ENCODE peak calls at places on chromosomes 2 and 18, in four cellular contexts. One of them, this sample, is unnamed.

GRCh38 chr2:232350804-232351685 is 27.5 kb upstream of the ALPP start:
- DNase-seq in breast epithelium: peak; percentile 48
- DNase-seq in psoas muscle: no peak
- DNase-seq in right cardiac atrium: no peak
- DNase-seq in this sample: no peak

GRCh38 chr2:217293607-217294006 is 433.7 kb upstream of the TNP1 start:
- DNase-seq in psoas muscle: no peak
- DNase-seq in right cardiac atrium: no peak
- DNase-seq in breast epithelium: no peak
- DNase-seq in this sample: no peak

GRCh38 chr2:85774126-85774978 is 20.6 kb downstream of the ATOH8 start:
- DNase-seq in breast epithelium: no peak
- DNase-seq in right cardiac atrium: peak; percentile 61
- DNase-seq in psoas muscle: no peak
- DNase-seq in this sample: no peak

GRCh38 chr18:27411911-27412310 is 226.8 kb upstream of the CHST9 start:
- DNase-seq in breast epithelium: no peak
- DNase-seq in right cardiac atrium: no peak
- DNase-seq in psoas muscle: no peak
- DNase-seq in this sample: no peak

GRCh38 chr2:30115141-30115980 is 31.4 kb upstream of the YPEL5 start:
- DNase-seq in breast epithelium: peak; percentile 76
- DNase-seq in right cardiac atrium: peak; percentile 86
- DNase-seq in psoas muscle: peak; percentile 78
- DNase-seq in this sample: peak; percentile 68

GRCh38 chr2:96888082-96889011 is 18.5 kb upstream of the SEMA4C start:
- DNase-seq in right cardiac atrium: peak; percentile 83
- DNase-seq in breast epithelium: peak; percentile 84
- DNase-seq in psoas muscle: no peak
- DNase-seq in this sample: peak; percentile 59

GRCh38 chr2:16134436-16135165 is 194.3 kb downstream of the MYCN start:
- DNase-seq in right cardiac atrium: no peak
- DNase-seq in psoas muscle: no peak
- DNase-seq in breast epithelium: no peak
- DNase-seq in this sample: no peak

GRCh38 chr2:113806217-113806913 is 49.9 kb upstream of the SLC35F5 start:
- DNase-seq in breast epithelium: no peak
- DNase-seq in right cardiac atrium: no peak
- DNase-seq in psoas muscle: no peak
- DNase-seq in this sample: no peak

GRCh38 chr2:188808921-188809320 is 165.3 kb upstream of the COL3A1 start:
- DNase-seq in right cardiac atrium: no peak
- DNase-seq in psoas muscle: no peak
- DNase-seq in breast epithelium: no peak
- DNase-seq in this sample: no peak

GRCh38 chr2:55047677-55048299 is 2.5 kb downstream of the RTN4 start:
- DNase-seq in right cardiac atrium: no peak
- DNase-seq in breast epithelium: no peak
- DNase-seq in psoas muscle: no peak
- DNase-seq in this sample: peak; percentile 33

GRCh38 chr2:201344663-201345366 is 12.3 kb downstream of the FLACC1 start:
- DNase-seq in psoas muscle: no peak
- DNase-seq in breast epithelium: no peak
- DNase-seq in right cardiac atrium: no peak
- DNase-seq in this sample: no peak

GRCh38 chr2:234292205-234292954 is 204.5 kb downstream of the ARL4C start:
- DNase-seq in psoas muscle: no peak
- DNase-seq in breast epithelium: no peak
- DNase-seq in right cardiac atrium: no peak
- DNase-seq in this sample: no peak

GRCh38 chr2:67379048-67379447 is 18.1 kb upstream of the ETAA1 start:
- DNase-seq in psoas muscle: no peak
- DNase-seq in breast epithelium: no peak
- DNase-seq in right cardiac atrium: no peak
- DNase-seq in this sample: no peak

GRCh38 chr2:163247151-163247872 is 408.7 kb upstream of the KCNH7 start:
- DNase-seq in right cardiac atrium: no peak
- DNase-seq in breast epithelium: no peak
- DNase-seq in psoas muscle: no peak
- DNase-seq in this sample: no peak

GRCh38 chr2:159136405-159136804 is 150.1 kb downstream of the WDSUB1 start:
- DNase-seq in right cardiac atrium: no peak
- DNase-seq in breast epithelium: no peak
- DNase-seq in psoas muscle: no peak
- DNase-seq in this sample: no peak
- H3K27ac ChIP-seq in right cardiac atrium: peak overlapping the region; percentile 90
- H3K27ac ChIP-seq in breast epithelium: peak overlapping the region; percentile 64
- H3K27ac ChIP-seq in psoas muscle: no peak overlapping the region
- H3K27ac ChIP-seq in this sample: peak overlapping the region; percentile 15

GRCh38 chr2:207085110-207085509 is 80.6 kb downstream of the KLF7 start:
- DNase-seq in psoas muscle: no peak
- DNase-seq in breast epithelium: no peak
- DNase-seq in right cardiac atrium: no peak
- DNase-seq in this sample: no peak
- H3K27me3 ChIP-seq in psoas muscle: no peaks in the 10 kb centered on the region
- H3K27me3 ChIP-seq in breast epithelium: no peaks in the 10 kb centered on the region
- H3K27me3 ChIP-seq in right cardiac atrium: no peaks in the 10 kb centered on the region
- H3K27me3 ChIP-seq in this sample: no peaks in the 10 kb centered on the region

GRCh38 chr2:100702444-100703134 is 117.3 kb upstream of the NPAS2 start:
- DNase-seq in breast epithelium: no peak
- DNase-seq in right cardiac atrium: no peak
- DNase-seq in psoas muscle: no peak
- DNase-seq in this sample: no peak
- H3K27ac ChIP-seq in breast epithelium: no peak overlapping the region
- H3K27ac ChIP-seq in right cardiac atrium: no peak overlapping the region
- H3K27ac ChIP-seq in psoas muscle: no peak overlapping the region
- H3K27ac ChIP-seq in this sample: no peak overlapping the region

DNA sequence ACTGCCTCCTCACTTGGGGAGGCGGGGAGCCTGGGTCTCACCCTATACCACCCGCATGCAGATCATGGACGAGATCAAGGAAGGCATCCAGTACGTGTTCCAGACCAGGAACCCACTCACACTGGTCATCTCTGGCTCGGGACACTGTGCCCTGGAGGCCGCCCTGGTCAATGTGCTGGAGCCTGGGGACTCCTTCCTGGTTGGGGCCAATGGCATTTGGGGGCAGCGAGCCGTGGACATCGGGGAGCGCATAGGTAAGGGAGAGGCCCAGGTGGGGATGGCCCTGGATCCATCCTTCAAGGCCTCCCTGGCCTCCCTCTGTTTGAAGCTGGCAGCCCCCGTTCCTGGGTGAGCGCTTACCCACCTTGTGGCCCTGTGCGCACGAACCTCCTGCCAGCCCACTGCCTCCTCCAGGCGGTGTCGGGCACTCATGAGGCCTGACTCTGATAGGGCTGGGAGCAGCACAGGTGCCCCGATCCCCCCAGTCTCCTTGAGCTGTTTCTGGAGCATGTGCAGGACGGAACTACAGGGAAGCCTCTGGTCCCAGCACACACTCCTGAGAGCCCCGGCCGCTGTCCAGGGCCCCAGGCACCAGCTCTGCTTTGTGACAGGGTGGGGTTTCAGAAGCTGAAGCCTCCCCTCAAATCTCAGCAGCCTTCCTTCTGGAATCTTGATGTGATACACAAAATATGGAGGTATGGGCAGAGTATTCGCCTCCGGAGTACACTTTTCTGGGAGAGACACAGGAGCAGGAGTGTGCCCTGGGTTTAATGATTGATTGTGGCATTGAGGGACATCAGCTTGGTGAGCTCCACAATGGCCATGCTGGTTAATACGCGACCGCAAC is 708 bp downstream of the AGXT start:
- DNase-seq in breast epithelium: peak; percentile 37
- DNase-seq in psoas muscle: no peak
- DNase-seq in right cardiac atrium: peak; percentile 28
- DNase-seq in this sample: peak; percentile 43
- H3K27me3 ChIP-seq in breast epithelium: no peaks in the 10 kb centered on the region
- H3K27me3 ChIP-seq in psoas muscle: no peaks in the 10 kb centered on the region
- H3K27me3 ChIP-seq in right cardiac atrium: no peaks in the 10 kb centered on the region
- H3K27me3 ChIP-seq in this sample: no peaks in the 10 kb centered on the region

GRCh38 chr2:205967391-205968075 is 118.4 kb downstream of the INO80D start:
- DNase-seq in breast epithelium: no peak
- DNase-seq in right cardiac atrium: no peak
- DNase-seq in psoas muscle: no peak
- DNase-seq in this sample: no peak
- H3K27ac ChIP-seq in breast epithelium: no peak overlapping the region
- H3K27ac ChIP-seq in right cardiac atrium: no peak overlapping the region
- H3K27ac ChIP-seq in psoas muscle: no peak overlapping the region
- H3K27ac ChIP-seq in this sample: no peak overlapping the region

DNA sequence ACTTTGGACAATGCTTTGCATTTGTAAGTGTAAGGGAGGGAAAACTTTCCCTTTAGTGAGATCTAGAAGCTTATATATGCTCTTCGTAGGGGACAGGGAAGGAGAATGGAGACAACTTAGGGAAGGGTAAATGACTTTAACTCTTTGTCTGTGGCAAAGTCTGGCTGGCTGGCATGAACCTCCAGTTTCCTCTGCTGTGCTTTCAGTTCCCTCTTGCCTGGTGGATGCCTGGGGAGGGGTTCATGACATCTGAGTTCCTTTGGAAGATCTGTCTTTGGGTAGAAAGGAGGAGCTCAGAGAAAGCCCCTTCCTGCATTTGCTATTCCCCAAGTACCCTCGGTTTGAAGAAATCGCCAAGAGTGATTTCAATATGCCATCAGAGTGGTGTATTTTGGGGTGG is 143.6 kb downstream of the VAPA start:
- DNase-seq in psoas muscle: no peak
- DNase-seq in breast epithelium: no peak
- DNase-seq in right cardiac atrium: no peak
- DNase-seq in this sample: no peak
- H3K27me3 ChIP-seq in psoas muscle: no peaks in the 10 kb centered on the region
- H3K27me3 ChIP-seq in breast epithelium: no peaks in the 10 kb centered on the region
- H3K27me3 ChIP-seq in right cardiac atrium: no peaks in the 10 kb centered on the region
- H3K27me3 ChIP-seq in this sample: no peaks in the 10 kb centered on the region

This sample was measured in pancreas.